ENCODE peak calls at places on chromosomes 13 and 19, in five cellular contexts. D is MG63; L is CD8-positive, alpha-beta T cell; V is stomach; O is neuronal stem cell. F is an unnamed sample.

GRCh38 chr19:5152013-5152763 is 183.3 kb downstream of the KDM4B start:
- DNase-seq in D (no peak), V (no peak), L (no peak), O (no peak), F (no peak)

GRCh38 chr19:17687141-17687856 is 855 bp downstream of the UNC13A start:
- DNase-seq in L (no peak), O (no peak), V (no peak), D (no peak), F (no peak)

GRCh38 chr19:46602392-46603194 is 1.5 kb downstream of the CALM3 start:
- DNase-seq in V (no peak), D (no peak), L (no peak), O (no peak), F (no peak)

GRCh38 chr19:55544014-55544413 is 1.3 kb downstream of the SBK3 start:
- DNase-seq in D (no peak), L (no peak), V (no peak), O (no peak), F (no peak)

GRCh38 chr19:17943284-17944221 is 10.7 kb downstream of the CCDC124 start:
- DNase-seq in L (no peak), D (no peak), V (no peak), O (no peak), F (no peak)

GRCh38 chr19:40583283-40583682 is 6.6 kb downstream of the SHKBP1 start:
- DNase-seq in L (no peak), V (no peak), O (no peak), D (no peak), F (no peak)

GRCh38 chr19:37467608-37468090 is 405 bp upstream of the ZNF569 start:
- DNase-seq in L (no peak), D (no peak), O (no peak), V (no peak), F (no peak)

GRCh38 chr19:13133241-13133870 is 15.3 kb downstream of the NACC1 start:
- DNase-seq in D (no peak), L (no peak), V (no peak), O (no peak), F (no peak)

GRCh38 chr19:33801411-33801810 is 4.7 kb downstream of the KCTD15 start:
- DNase-seq in L (no peak), O (no peak), V (no peak), D (no peak), F (no peak)

GRCh38 chr13:64054306-64054705 is 2638.7 kb upstream of the PCDH20 start:
- DNase-seq in O (no peak), V (no peak), D (no peak), L (no peak), F (no peak)

GRCh38 chr19:4914736-4915501 is 5.6 kb downstream of the UHRF1 start:
- DNase-seq in O (no peak), V (peak; percentile 57), D (peak; percentile 82), L (peak; percentile 84), F (peak; percentile 17)

GRCh38 chr19:35782589-35782988 is 7.2 kb downstream of the ARHGAP33 start:
- DNase-seq in D (no peak), V (no peak), O (no peak), L (no peak), F (no peak)

GRCh38 chr13:94617389-94618000 is 15.8 kb downstream of the GPR180 start:
- DNase-seq in L (peak; percentile 44), V (no peak), D (no peak), O (peak; percentile 35), F (peak; percentile 41)

GRCh38 chr19:52991484-52991883 is 22.2 kb upstream of the ERVV-1 start:
- DNase-seq in O (no peak), V (no peak), D (peak; percentile 71), L (no peak), F (no peak)

GRCh38 chr13:67048793-67049150 is 181.4 kb downstream of the PCDH9 start:
- DNase-seq in L (no peak), O (no peak), V (no peak), D (no peak), F (no peak)

GRCh38 chr19:52307275-52307674 is 10.3 kb downstream of the ZNF480 start:
- DNase-seq in O (peak; percentile 20), V (no peak), L (peak; percentile 5), D (peak; percentile 23), F (peak; percentile 18)

GRCh38 chr13:40508112-40508511 is 158.3 kb downstream of the FOXO1 start:
- DNase-seq in L (no peak), O (no peak), V (no peak), D (peak; percentile 50), F (no peak)

GRCh38 chr13:20390526-20391175 is 135.0 kb downstream of the CRYL1 start:
- DNase-seq in L (no peak), V (no peak), D (no peak), O (no peak), F (no peak)

GRCh38 chr13:23428183-23428528 is 5.3 kb downstream of the SACS start:
- DNase-seq in O (no peak), D (no peak), L (no peak), V (no peak), F (no peak)
- H3K4me3 ChIP-seq in O (no peak overlapping the region), D (no peak overlapping the region), L (no peak overlapping the region), V (no peak overlapping the region), F (no peak overlapping the region)

GRCh38 chr13:111897846-111898215 is 169.1 kb upstream of the SOX1 start:
- DNase-seq in V (no peak), L (no peak), O (no peak), D (no peak), F (no peak)

GRCh38 chr13:111897178-111897845 is 169.6 kb upstream of the SOX1 start:
- DNase-seq in V (no peak), D (no peak), O (no peak), L (no peak), F (no peak)

GRCh38 chr13:111895896-111896821 is 170.8 kb upstream of the SOX1 start:
- DNase-seq in V (no peak), D (no peak), L (no peak), O (no peak), F (no peak)

GRCh38 chr13:111893607-111894443 is 173.1 kb upstream of the SOX1 start:
- DNase-seq in L (no peak), D (no peak), V (no peak), O (peak; percentile 45), F (no peak)

DNA sequence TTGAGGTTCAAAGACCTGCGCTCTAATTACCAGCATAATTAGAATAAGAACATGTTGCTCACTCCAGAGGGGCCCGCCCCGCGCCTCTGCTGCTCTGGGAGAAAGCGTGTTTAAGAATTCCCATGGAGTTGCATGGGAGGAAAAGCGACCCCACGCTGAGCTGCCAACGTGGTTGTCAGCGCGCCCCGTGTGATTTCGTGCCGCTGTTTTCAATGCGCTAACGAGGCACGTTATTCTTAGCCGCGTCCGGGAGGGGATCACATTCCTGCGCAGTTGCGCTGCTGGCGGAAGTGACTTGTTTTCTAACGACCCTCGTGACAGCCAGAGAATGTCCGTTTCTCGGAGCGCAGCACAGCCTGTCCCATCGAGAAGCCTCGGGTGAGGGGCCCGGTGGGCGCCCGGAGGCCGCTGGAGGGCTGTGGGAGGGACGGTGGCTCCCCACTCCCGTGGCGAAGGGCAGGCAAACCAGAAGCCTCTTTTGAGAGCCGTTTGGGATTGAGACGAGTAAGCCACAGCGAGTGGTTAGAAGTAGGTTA is 173.8 kb upstream of the SOX1 start:
- DNase-seq in V (no peak), L (no peak), O (peak; percentile 87), D (peak; percentile 24), F (no peak)
- H3K27me3 ChIP-seq in V (peaks cover 14% of the 10 kb centered on the region), L (peaks cover 7% of the 10 kb centered on the region), O (no peaks in the 10 kb centered on the region), D (peaks cover 14% of the 10 kb centered on the region), F (no peaks in the 10 kb centered on the region)

GRCh38 chr13:24541127-24541475 is 28.5 kb upstream of the PARP4 start:
- DNase-seq in D (no peak), V (no peak), O (no peak), L (no peak), F (no peak)
- H3K4me3 ChIP-seq in D (no peak overlapping the region), V (peak overlapping the region; percentile 42), O (no peak overlapping the region), L (peak overlapping the region; percentile 37), F (no peak overlapping the region)

GRCh38 chr13:44311011-44311481 is 62.6 kb upstream of the SERP2 start:
- DNase-seq in L (no peak), V (peak; percentile 70), D (peak; percentile 86), O (no peak), F (no peak)
- H3K27me3 ChIP-seq in L (no peaks in the 10 kb centered on the region), V (no peaks in the 10 kb centered on the region), D (no peaks in the 10 kb centered on the region), O (peaks cover 1% of the 10 kb centered on the region), F (no peaks in the 10 kb centered on the region)

F was measured in HAP-1.